ENCODE peak calls at places on chromosomes 5 and 9, in ten cellular contexts. K is stomach, Z is esophagus squamous epithelium, R is fibroblast of lung, G is tibial nerve, I is Peyer's patch, N is kidney, B is heart right ventricle, V is neural progenitor cell, Q is pancreas. S is an unnamed sample.

GRCh38 chr5:170451764-170452365 is 52.0 kb upstream of the KCNIP1 start:
- DNase-seq in K (no peak), Z (no peak), R (peak; percentile 77), G (no peak), I (no peak), N (no peak), B (no peak), V (no peak), Q (no peak), S (peak; percentile 66)

GRCh38 chr5:118733394-118733793 is 255.0 kb downstream of the DTWD2 start:
- DNase-seq in K (no peak), Z (no peak), R (no peak), G (no peak), I (no peak), N (no peak), B (no peak), V (no peak), Q (no peak), S (no peak)

GRCh38 chr5:168282120-168282519 is 9.3 kb upstream of the WWC1 start:
- DNase-seq in K (no peak), Z (no peak), R (peak; percentile 81), G (no peak), I (no peak), N (no peak), B (no peak), V (peak; percentile 34), Q (no peak), S (no peak)

GRCh38 chr5:166068547-166069335 is 2222.7 kb upstream of the WWC1 start:
- DNase-seq in K (no peak), Z (no peak), R (no peak), G (no peak), I (no peak), N (no peak), B (no peak), V (no peak), Q (no peak), S (no peak)

GRCh38 chr5:1719860-1720259 is 79.8 kb downstream of the MRPL36 start:
- DNase-seq in K (no peak), Z (no peak), R (no peak), G (no peak), I (no peak), N (peak; percentile 18), B (no peak), V (no peak), Q (no peak), S (no peak)

GRCh38 chr5:176648467-176649194 is 1.3 kb downstream of the TSPAN17 start:
- DNase-seq in K (no peak), Z (no peak), R (no peak), G (no peak), I (no peak), N (peak; percentile 52), B (no peak), V (no peak), Q (peak; percentile 48), S (no peak)

GRCh38 chr9:22654833-22655232 is 208.2 kb downstream of the DMRTA1 start:
- DNase-seq in K (no peak), Z (no peak), R (no peak), G (no peak), I (no peak), N (no peak), B (no peak), V (no peak), Q (no peak), S (no peak)

GRCh38 chr5:39376293-39376714 is 12.0 kb upstream of the C9 start:
- DNase-seq in K (no peak), Z (no peak), R (peak; percentile 65), G (no peak), I (no peak), N (no peak), B (no peak), V (peak; percentile 72), Q (no peak), S (peak; percentile 71)

GRCh38 chr5:13976867-13977479 is 32.5 kb upstream of the DNAH5 start:
- DNase-seq in K (no peak), Z (no peak), R (peak; percentile 51), G (no peak), I (no peak), N (no peak), B (no peak), V (peak; percentile 54), Q (no peak), S (peak; percentile 56)

GRCh38 chr5:107290780-107291398 is 379.8 kb downstream of the EFNA5 start:
- DNase-seq in K (no peak), Z (no peak), R (no peak), G (no peak), I (no peak), N (no peak), B (no peak), V (no peak), Q (no peak), S (no peak)

GRCh38 chr5:63439537-63439936 is 522.7 kb downstream of the HTR1A start:
- DNase-seq in K (no peak), Z (no peak), R (no peak), G (no peak), I (no peak), N (no peak), B (no peak), V (peak; percentile 2), Q (no peak), S (peak; percentile 7)

GRCh38 chr5:50947892-50948683 is 281.7 kb downstream of the PARP8 start:
- DNase-seq in K (no peak), Z (no peak), R (no peak), G (no peak), I (no peak), N (no peak), B (no peak), V (no peak), Q (no peak), S (no peak)

GRCh38 chr5:170262061-170262764 is 29.4 kb downstream of the C5orf58 start:
- DNase-seq in K (no peak), Z (no peak), R (no peak), G (no peak), I (no peak), N (no peak), B (no peak), V (no peak), Q (no peak), S (no peak)

GRCh38 chr5:14708551-14708950 is 44.0 kb downstream of the OTULIN start:
- DNase-seq in K (no peak), Z (no peak), R (no peak), G (no peak), I (no peak), N (no peak), B (no peak), V (no peak), Q (no peak), S (no peak)

GRCh38 chr9:116644099-116644688 is 42.9 kb upstream of the TRIM32 start:
- DNase-seq in K (no peak), Z (no peak), R (peak; percentile 59), G (no peak), I (no peak), N (no peak), B (no peak), V (no peak), Q (no peak), S (no peak)

GRCh38 chr9:91012933-91013841 is 211.6 kb downstream of the SYK start:
- DNase-seq in K (no peak), Z (no peak), R (no peak), G (no peak), I (no peak), N (no peak), B (no peak), V (no peak), Q (no peak), S (no peak)
- H3K4me3 ChIP-seq in K (no peak overlapping the region), Z (no peak overlapping the region), R (no peak overlapping the region), G (no peak overlapping the region), I (no peak overlapping the region), N (no peak overlapping the region), B (no peak overlapping the region), V (no peak overlapping the region), Q (no peak overlapping the region), S (no peak overlapping the region)

DNA sequence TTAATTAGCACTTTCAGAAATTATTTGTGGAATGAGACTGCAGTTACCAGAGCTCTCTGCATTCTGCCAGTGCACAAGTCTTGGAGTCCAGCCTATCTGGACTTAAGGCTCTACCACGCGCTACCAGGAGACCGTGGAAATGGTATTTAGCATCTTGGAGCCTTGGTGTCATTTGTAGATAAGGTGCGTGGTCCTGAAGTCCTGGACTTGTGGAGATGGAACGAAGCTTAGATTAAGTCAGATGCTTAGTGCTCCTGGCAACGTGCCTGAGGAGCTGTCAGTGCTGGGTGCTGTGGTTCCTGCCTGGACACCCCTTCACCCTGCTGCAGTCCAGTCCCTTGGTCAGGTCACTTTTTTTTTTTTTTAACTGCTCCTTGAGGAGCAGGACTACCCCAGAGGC is 59.7 kb downstream of the RCL1 start:
- DNase-seq in K (no peak), Z (no peak), R (no peak), G (no peak), I (no peak), N (no peak), B (no peak), V (no peak), Q (no peak), S (no peak)
- H3K36me3 ChIP-seq in K (peaks cover 66% of the 10 kb centered on the region), Z (no peaks in the 10 kb centered on the region), R (no peaks in the 10 kb centered on the region), G (no peaks in the 10 kb centered on the region), I (no peaks in the 10 kb centered on the region), N (no peaks in the 10 kb centered on the region), B (no peaks in the 10 kb centered on the region), V (peaks cover 5% of the 10 kb centered on the region), Q (peaks cover 39% of the 10 kb centered on the region), S (peaks cover 12% of the 10 kb centered on the region)

DNA sequence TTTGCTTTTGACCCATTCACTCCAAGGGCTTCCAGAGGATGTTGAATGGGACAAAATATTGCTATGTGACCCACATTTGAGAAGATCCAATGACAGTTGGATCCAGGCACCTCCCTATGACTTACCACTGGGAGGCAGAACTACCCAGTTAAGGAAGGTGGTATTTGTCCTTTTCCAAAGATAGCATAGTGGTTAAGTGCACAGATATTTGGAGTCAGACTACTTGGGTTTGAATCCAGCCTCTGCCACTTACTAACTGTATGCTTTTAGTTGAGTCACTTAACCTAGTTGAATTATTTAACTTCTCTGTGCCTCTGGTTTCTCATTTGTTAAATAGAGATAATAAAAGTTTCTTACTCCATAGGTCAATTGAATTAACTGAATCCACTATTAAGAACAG is 74.5 kb upstream of the PALM2AKAP2 start:
- DNase-seq in K (no peak), Z (no peak), R (peak; percentile 53), G (no peak), I (no peak), N (no peak), B (no peak), V (peak; percentile 31), Q (no peak), S (peak; percentile 60)
- TF ChIP-seq CTCF in K (no peak), Z (no peak), R (no peak), G (no peak), I (no peak), N (no peak), B (no peak), V (no peak), Q (no peak), S (peak; percentile 17)

DNA sequence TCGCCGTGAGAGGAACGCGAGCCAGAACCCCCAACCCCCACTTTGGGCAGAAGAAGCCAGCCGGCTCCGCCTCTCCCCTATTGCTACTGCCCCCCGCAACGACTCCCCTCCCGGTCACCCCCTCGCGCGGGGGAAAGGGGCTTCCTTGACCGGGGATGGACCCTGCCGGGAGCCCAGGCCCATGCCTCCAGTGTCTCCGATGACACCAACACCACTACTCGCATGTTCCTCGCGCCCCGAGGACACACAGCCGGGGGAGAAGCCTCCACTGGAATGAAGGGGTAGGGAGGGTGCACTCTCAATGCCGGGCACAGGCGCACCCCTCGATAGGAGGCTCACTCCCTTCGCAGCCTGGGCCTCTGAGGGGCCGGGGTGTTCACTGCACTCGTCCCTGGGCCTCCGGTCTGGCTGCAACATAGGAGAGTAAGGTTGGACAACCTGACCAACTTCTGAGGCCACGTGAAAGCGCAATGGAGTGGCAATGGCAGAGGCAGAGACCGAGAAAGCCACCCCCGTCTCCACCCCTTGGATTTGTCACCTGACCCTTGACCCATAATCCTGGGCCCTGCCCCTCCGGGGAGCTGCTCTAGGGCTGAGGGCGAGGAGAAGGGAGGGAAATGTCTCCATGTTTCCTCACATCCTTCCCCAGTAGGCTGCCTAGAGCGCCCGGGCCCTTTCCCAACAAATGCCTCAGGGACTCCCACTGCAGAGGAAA is 1.0 kb upstream of the CNTFR start:
- DNase-seq in K (no peak), Z (no peak), R (no peak), G (peak; percentile 38), I (peak; percentile 79), N (peak; percentile 77), B (peak; percentile 32), V (peak; percentile 49), Q (peak; percentile 71), S (no peak)
- H3K4me3 ChIP-seq in K (peak overlapping the region; percentile 66), Z (peak overlapping the region; percentile 46), R (no peak overlapping the region), G (peak overlapping the region; percentile 46), I (peak overlapping the region; percentile 45), N (peak overlapping the region; percentile 39), B (peak overlapping the region; percentile 51), V (peak overlapping the region; percentile 86), Q (no peak overlapping the region), S (no peak overlapping the region)

S was measured in bronchial epithelial cell.